ENCODE peak calls at places on chromosomes 13 and 19, in four cellular contexts. P, T, W and E are unnamed samples.
A peak's percentile ranks its signal among the peaks of the same experiment; 100 is the strongest.

GRCh38 chr19:38134538-38135149 is 89.4 kb downstream of the DPF1 start:
- DNase-seq in P (no peak), T (peak; percentile 20), W (peak; percentile 30), E (peak; percentile 24)

GRCh38 chr13:31968473-31968872 is 63.1 kb upstream of the FRY start:
- DNase-seq in P (no peak), T (peak; percentile 93), W (no peak), E (no peak)

GRCh38 chr19:30135797-30136196 is 193.8 kb downstream of the URI1 start:
- DNase-seq in P (no peak), T (no peak), W (no peak), E (no peak)

GRCh38 chr19:46270521-46271256 is 26.2 kb upstream of the HIF3A start:
- DNase-seq in P (no peak), T (no peak), W (no peak), E (no peak)

GRCh38 chr13:90091611-90092010 is 1255.9 kb upstream of the MIR17HG start:
- DNase-seq in P (no peak), T (peak; percentile 61), W (no peak), E (no peak)

GRCh38 chr19:1854542-1855039 is 6.3 kb upstream of the REXO1 start:
- DNase-seq in P (no peak), T (peak; percentile 91), W (peak; percentile 24), E (no peak)

GRCh38 chr19:43789029-43789428 is 8.3 kb upstream of the KCNN4 start:
- DNase-seq in P (no peak), T (peak; percentile 44), W (peak; percentile 40), E (peak; percentile 26)

GRCh38 chr13:83780201-83780600 is 102.1 kb downstream of the SLITRK1 start:
- DNase-seq in P (no peak), T (peak; percentile 30), W (peak; percentile 4), E (peak; percentile 27)

GRCh38 chr13:28710161-28710560 is 8.6 kb downstream of the SLC46A3 start:
- DNase-seq in P (no peak), T (no peak), W (no peak), E (no peak)

GRCh38 chr19:55027472-55028337 is 10.4 kb downstream of the GP6 start:
- DNase-seq in P (no peak), T (peak; percentile 69), W (no peak), E (no peak)

GRCh38 chr13:98307392-98307743 is 130.3 kb upstream of the RNF113B start:
- DNase-seq in P (no peak), T (no peak), W (no peak), E (no peak)

GRCh38 chr19:44588753-44589112 is 24.6 kb upstream of the IGSF23 start:
- DNase-seq in P (no peak), T (no peak), W (no peak), E (no peak)

GRCh38 chr19:20038358-20039202 is 725 bp downstream of the ZNF682 start:
- DNase-seq in P (no peak), T (no peak), W (peak; percentile 6), E (no peak)

GRCh38 chr13:90118467-90119071 is 1228.9 kb upstream of the MIR17HG start:
- DNase-seq in P (no peak), T (no peak), W (no peak), E (no peak)

GRCh38 chr13:75357576-75358295 is 124.2 kb downstream of the TBC1D4 start:
- DNase-seq in P (no peak), T (peak; percentile 46), W (peak; percentile 50), E (peak; percentile 42)

GRCh38 chr19:1851581-1852293 is 3.5 kb upstream of the REXO1 start:
- DNase-seq in P (no peak), T (no peak), W (no peak), E (no peak)

GRCh38 chr19:408441-409005 is 424 bp downstream of the C2CD4C start:
- DNase-seq in P (peak; percentile 46), T (no peak), W (no peak), E (no peak)

GRCh38 chr19:6737284-6737872 is at the start of gene GPR108:
- DNase-seq in P (peak; percentile 100), T (peak; percentile 100), W (peak; percentile 100), E (peak; percentile 100)
- TF ChIP-seq CTCF in P (no peak), T (no peak), W (no peak), E (no peak)

GRCh38 chr19:50710094-50710493 is 9.5 kb downstream of the SHANK1 start:
- DNase-seq in P (peak; percentile 28), T (no peak), W (no peak), E (no peak)
- TF ChIP-seq CTCF in P (no peak), T (no peak), W (peak; percentile 26), E (peak; percentile 48)

DNA sequence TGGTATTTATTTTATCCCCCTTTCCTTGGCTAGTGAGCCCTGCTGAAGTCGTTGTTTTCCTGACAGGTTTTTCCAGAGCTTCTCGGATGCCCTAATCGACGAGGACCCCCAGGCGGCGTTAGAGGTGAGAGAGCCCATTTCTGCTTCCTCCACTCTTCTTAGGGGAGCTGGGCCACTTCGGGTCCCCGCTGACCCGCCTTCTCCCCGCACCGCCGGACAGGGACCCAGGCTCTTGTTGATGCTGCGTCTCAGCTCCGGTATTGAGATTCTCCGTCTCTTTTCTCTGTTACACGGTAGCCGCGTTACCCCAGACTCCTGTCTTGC is 306 bp downstream of the SUGT1 start:
- DNase-seq in P (no peak), T (no peak), W (no peak), E (no peak)
- TF ChIP-seq CTCF in P (no peak), T (no peak), W (no peak), E (peak; percentile 57)

GRCh38 chr13:46899801-46900200 is 2.9 kb upstream of the HTR2A start:
- DNase-seq in P (no peak), T (no peak), W (no peak), E (no peak)

GRCh38 chr13:46894534-46894906 is 2.3 kb downstream of the HTR2A start:
- DNase-seq in P (no peak), T (no peak), W (peak; percentile 29), E (no peak)

GRCh38 chr13:46893221-46893620 is 3.6 kb downstream of the HTR2A start:
- DNase-seq in P (no peak), T (no peak), W (no peak), E (no peak)

GRCh38 chr13:46896346-46897138 is at the start of gene HTR2A:
- DNase-seq in P (peak; percentile 61), T (peak; percentile 27), W (peak; percentile 46), E (no peak)

DNA sequence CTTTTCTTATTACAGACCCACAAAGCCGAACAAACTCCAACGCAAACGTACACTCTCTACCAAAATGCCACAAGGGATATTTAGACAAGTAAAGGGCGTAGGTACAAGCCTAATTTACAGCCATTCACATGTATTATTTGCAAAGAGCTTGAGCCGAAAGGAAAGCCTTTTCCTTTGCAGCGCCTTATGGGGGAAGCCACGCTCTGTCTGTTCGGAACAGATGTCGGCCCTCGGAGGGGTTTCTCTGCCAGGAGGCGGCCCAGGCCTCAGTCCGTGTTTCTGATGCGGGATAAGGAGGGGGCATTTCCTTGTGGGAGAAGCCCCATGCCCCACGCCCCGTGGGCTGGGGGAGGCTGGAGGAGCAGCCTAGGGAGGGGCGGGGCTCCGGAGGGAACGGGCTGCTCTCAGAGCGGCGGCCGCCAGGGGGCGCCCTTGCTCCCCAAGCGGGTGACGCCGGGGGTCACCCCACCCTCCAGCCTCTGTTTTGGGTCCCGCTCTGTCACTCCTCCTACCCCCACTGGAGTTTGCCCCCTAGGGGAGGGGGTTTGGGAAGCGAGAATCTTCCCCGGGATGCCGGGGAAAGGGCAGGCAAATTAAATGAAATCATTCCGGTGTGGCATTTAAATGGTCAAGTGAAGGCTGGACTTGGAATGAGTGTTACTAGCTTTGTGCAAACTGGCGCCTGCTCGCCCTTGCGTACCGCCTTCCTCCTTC is 2.9 kb downstream of the HTR2A start:
- DNase-seq in P (peak; percentile 83), T (peak; percentile 39), W (peak; percentile 54), E (no peak)
- TF ChIP-seq CTCF in P (peak; percentile 96), T (peak; percentile 53), W (peak; percentile 76), E (peak; percentile 100)

GRCh38 chr19:7746903-7747884 is at the start of gene CD209:
- DNase-seq in P (no peak), T (no peak), W (no peak), E (no peak)

GRCh38 chr19:7751157-7751783 is 3.9 kb upstream of the CD209 start:
- DNase-seq in P (no peak), T (no peak), W (no peak), E (no peak)

GRCh38 chr19:7748171-7748570 is 837 bp upstream of the CD209 start:
- DNase-seq in P (no peak), T (no peak), W (no peak), E (no peak)

GRCh38 chr19:7744871-7745270 is 2.5 kb downstream of the CD209 start:
- DNase-seq in P (no peak), T (no peak), W (no peak), E (no peak)

GRCh38 chr19:7748756-7749155 is 1.4 kb upstream of the CD209 start:
- DNase-seq in P (no peak), T (peak; percentile 16), W (no peak), E (peak; percentile 13)
- TF ChIP-seq CTCF in P (no peak), T (no peak), W (peak; percentile 11), E (peak; percentile 29)